ENCODE peak calls at places on chromosomes 6 and 20, in nine cellular contexts. S is amniotic epithelial cell; Q is AG09309; A is myocyte; M is AG20443; X is stimulated activated CD4-positive, alpha-beta T cell treated with anti-CD3 and anti-CD28 coated beads, Interleukin-4, amount 100 ng/mL, for 4 hours; G is EH; D is lower leg skin; U is right cardiac atrium. F is an unnamed sample.

GRCh38 chr20:48948612-48949011 is 27.1 kb downstream of the ARFGEF2 start:
- DNase-seq in S (no peak), Q (no peak), A (no peak), M (no peak), X (no peak), G (no peak), D (no peak), U (no peak), F (no peak)

GRCh38 chr6:124901105-124901504 is 61.1 kb upstream of the RNF217 start:
- DNase-seq in S (peak), Q (no peak), A (no peak), M (no peak), X (no peak), G (no peak), D (no peak), U (no peak), F (no peak)

GRCh38 chr6:67881706-67882065 is 753.4 kb upstream of the ADGRB3 start:
- DNase-seq in S (no peak), Q (no peak), A (no peak), M (no peak), X (no peak), G (no peak), D (no peak), U (no peak), F (no peak)

GRCh38 chr20:57450419-57450818 is 59.2 kb downstream of the RBM38 start:
- DNase-seq in S (peak), Q (peak), A (no peak), M (peak), X (no peak), G (no peak), D (peak), U (peak), F (no peak)

GRCh38 chr6:132365319-132365907 is 35.9 kb downstream of the MOXD1 start:
- DNase-seq in S (peak), Q (no peak), A (no peak), M (peak), X (no peak), G (peak), D (no peak), U (no peak), F (peak)

GRCh38 chr20:57464642-57465211 is 60.2 kb downstream of the CTCFL start:
- DNase-seq in S (peak), Q (no peak), A (no peak), M (no peak), X (no peak), G (peak), D (no peak), U (peak), F (peak)

GRCh38 chr6:98641929-98642328 is 192.4 kb upstream of the POU3F2 start:
- DNase-seq in S (no peak), Q (no peak), A (peak), M (peak), X (no peak), G (no peak), D (no peak), U (no peak), F (no peak)

GRCh38 chr20:23697947-23698346 is 9.1 kb upstream of the CST4 start:
- DNase-seq in S (no peak), Q (no peak), A (no peak), M (no peak), X (no peak), G (no peak), D (no peak), U (no peak), F (no peak)

GRCh38 chr6:129370268-129370916 is 339.6 kb downstream of the ARHGAP18 start:
- DNase-seq in S (peak), Q (peak), A (peak), M (peak), X (peak), G (peak), D (no peak), U (no peak), F (peak)

GRCh38 chr20:38243617-38244016 is 16.9 kb downstream of the KIAA1755 start:
- DNase-seq in S (no peak), Q (no peak), A (no peak), M (no peak), X (no peak), G (no peak), D (no peak), U (no peak), F (no peak)

F was measured in iPS-NIHi11.